ENCODE peak calls at places on chromosomes 11 and 22, in six cellular contexts. L, S, Q, T, P and B are unnamed samples.

GRCh38 chr11:74371269-74372039 is 26.8 kb downstream of the PGM2L1 start:
- DNase-seq in Q (no peak), P (no peak), T (no peak), L (no peak), S (no peak), B (no peak)

GRCh38 chr11:324131-324530 is 3.5 kb upstream of the IFITM3 start:
- DNase-seq in S (no peak), P (no peak), T (no peak), L (no peak), Q (peak), B (no peak)

GRCh38 chr22:27919943-27920755 is 1.1 kb upstream of the PITPNB start:
- DNase-seq in Q (no peak), S (no peak), P (no peak), L (no peak), T (peak), B (no peak)

GRCh38 chr11:111530091-111530490 is 10.4 kb upstream of the LAYN start:
- DNase-seq in S (no peak), L (no peak), P (no peak), T (no peak), Q (no peak), B (no peak)

GRCh38 chr11:1059759-1060158 is 14.9 kb upstream of the MUC2 start:
- DNase-seq in S (no peak), L (no peak), P (no peak), Q (no peak), T (no peak), B (no peak)

GRCh38 chr11:129840236-129840635 is 24.6 kb downstream of the TMEM45B start:
- DNase-seq in L (no peak), P (no peak), S (no peak), T (no peak), Q (no peak), B (no peak)

GRCh38 chr11:40241524-40242037 is 1217.9 kb downstream of the LRRC4C start:
- DNase-seq in P (peak), L (no peak), T (no peak), S (peak), Q (no peak), B (peak)

GRCh38 chr11:93829598-93829997 is 20.8 kb downstream of the VSTM5 start:
- DNase-seq in L (no peak), P (no peak), S (no peak), Q (no peak), T (no peak), B (no peak)

GRCh38 chr22:19517171-19517500 is 7.1 kb downstream of the CLDN5 start:
- DNase-seq in P (no peak), S (no peak), L (no peak), Q (no peak), T (no peak), B (no peak)

GRCh38 chr11:21811572-21811971 is 381.3 kb upstream of the ANO5 start:
- DNase-seq in Q (peak), L (no peak), S (no peak), P (no peak), T (peak), B (no peak)

GRCh38 chr11:12784987-12785386 is 110.8 kb downstream of the TEAD1 start:
- DNase-seq in S (no peak), P (no peak), Q (no peak), T (no peak), L (no peak), B (no peak)

GRCh38 chr22:46370584-46371373 is 35.3 kb downstream of the TRMU start:
- DNase-seq in L (no peak), Q (no peak), S (no peak), T (peak), P (no peak), B (no peak)
- TF ChIP-seq TAF1 in L (no peak), Q (no peak), S (no peak), T (no peak), P (no peak), B (no peak)

GRCh38 chr11:46347637-46348311 is 511 bp downstream of the DGKZ start:
- DNase-seq in L (no peak), T (no peak), P (no peak), Q (no peak), S (no peak), B (no peak)
- TF ChIP-seq TAF1 in L (no peak), T (no peak), P (no peak), Q (no peak), S (no peak), B (no peak)

GRCh38 chr11:117437791-117438130 is 110.1 kb downstream of the CEP164 start:
- DNase-seq in T (no peak), Q (no peak), L (no peak), P (no peak), S (no peak), B (no peak)
- TF ChIP-seq TAF1 in T (no peak), Q (no peak), L (no peak), P (no peak), S (no peak), B (no peak)

DNA sequence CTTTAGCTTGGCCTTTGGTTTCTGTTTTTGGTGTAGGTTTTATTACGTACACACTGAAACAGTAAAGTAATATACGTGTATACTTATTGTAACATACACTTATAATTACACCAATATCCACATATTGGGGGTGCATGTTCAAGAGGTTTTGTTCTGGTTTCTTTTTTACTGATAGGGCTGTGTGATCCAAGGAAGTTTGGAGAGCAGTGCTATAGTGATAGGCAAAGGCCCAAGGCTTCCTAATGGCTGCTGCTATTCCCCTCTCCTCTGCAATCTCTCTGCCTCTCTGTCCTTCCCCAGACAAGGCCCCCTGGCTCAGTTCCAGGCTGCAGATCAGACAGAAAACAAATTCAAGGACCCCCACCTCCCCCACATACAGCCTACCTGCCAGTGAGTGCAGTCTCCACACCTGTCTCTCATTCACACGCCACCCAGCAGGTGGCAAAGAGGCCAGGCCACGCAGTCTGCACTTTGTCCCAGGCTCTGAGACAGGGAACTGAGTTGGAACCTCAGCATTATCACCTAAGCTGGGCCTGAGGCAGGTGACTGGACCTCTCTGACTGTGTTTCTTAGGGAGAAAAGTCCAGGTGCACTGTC is 15.1 kb downstream of the TMEM184B start:
- DNase-seq in Q (no peak), T (no peak), L (no peak), S (no peak), P (no peak), B (no peak)
- TF ChIP-seq TAF1 in Q (no peak), T (no peak), L (no peak), S (no peak), P (no peak), B (no peak)

DNA sequence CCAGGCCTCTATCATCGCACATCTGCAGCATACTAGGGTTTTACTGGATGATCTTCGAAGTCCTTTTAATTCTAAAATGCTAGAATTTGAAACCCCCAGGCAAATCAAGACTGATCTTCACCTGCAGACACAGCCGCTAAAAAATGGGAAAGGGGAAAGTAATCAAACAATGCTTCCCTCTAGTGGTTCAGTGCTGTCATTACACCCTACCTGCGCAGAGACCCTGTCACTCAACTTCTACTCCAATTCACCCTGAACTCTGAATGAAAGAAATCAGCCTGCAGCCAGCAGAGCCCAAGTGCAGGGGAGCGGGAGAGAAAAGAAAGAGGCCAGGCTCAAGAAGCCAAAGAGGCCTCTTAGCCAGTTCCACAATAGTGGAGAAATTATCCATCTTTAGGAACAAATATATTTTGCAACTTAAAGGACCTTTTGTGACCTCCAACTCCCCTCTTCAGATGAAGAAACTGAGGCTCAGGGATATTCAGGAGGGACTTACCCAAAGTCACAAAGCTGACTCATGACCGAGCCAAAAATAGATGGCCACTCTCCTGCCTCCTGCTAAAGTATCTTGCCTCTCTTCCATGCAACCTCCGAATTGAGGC is 33.0 kb downstream of the SERGEF start:
- DNase-seq in P (peak), T (peak), S (no peak), Q (peak), L (peak), B (peak)
- TF ChIP-seq TAF1 in P (no peak), T (no peak), S (no peak), Q (no peak), L (no peak), B (no peak)

GRCh38 chr22:37559901-37560681 is at the start of gene CDC42EP1:
- DNase-seq in L (peak), S (no peak), P (no peak), Q (peak), T (no peak), B (no peak)

GRCh38 chr22:37561209-37562048 is 1.1 kb downstream of the CDC42EP1 start:
- DNase-seq in S (no peak), Q (peak), P (peak), L (peak), T (peak), B (peak)

GRCh38 chr22:37558815-37559214 is 1.5 kb upstream of the CDC42EP1 start:
- DNase-seq in S (no peak), Q (no peak), T (no peak), L (no peak), P (no peak), B (no peak)

GRCh38 chr22:37560682-37561208 is 465 bp downstream of the CDC42EP1 start:
- DNase-seq in L (peak), P (no peak), T (no peak), Q (no peak), S (no peak), B (no peak)

GRCh38 chr22:37559521-37559900 is 769 bp upstream of the CDC42EP1 start:
- DNase-seq in P (no peak), T (no peak), Q (no peak), L (no peak), S (no peak), B (no peak)
- TF ChIP-seq TAF1 in P (no peak), T (no peak), Q (no peak), L (no peak), S (no peak), B (no peak)

GRCh38 chr11:28123151-28123571 is 15.0 kb downstream of the METTL15 start:
- DNase-seq in T (peak), L (no peak), S (no peak), P (no peak), Q (no peak), B (no peak)
- TF ChIP-seq TAF1 in T (no peak), L (no peak), S (no peak), P (no peak), Q (no peak), B (no peak)

DNA sequence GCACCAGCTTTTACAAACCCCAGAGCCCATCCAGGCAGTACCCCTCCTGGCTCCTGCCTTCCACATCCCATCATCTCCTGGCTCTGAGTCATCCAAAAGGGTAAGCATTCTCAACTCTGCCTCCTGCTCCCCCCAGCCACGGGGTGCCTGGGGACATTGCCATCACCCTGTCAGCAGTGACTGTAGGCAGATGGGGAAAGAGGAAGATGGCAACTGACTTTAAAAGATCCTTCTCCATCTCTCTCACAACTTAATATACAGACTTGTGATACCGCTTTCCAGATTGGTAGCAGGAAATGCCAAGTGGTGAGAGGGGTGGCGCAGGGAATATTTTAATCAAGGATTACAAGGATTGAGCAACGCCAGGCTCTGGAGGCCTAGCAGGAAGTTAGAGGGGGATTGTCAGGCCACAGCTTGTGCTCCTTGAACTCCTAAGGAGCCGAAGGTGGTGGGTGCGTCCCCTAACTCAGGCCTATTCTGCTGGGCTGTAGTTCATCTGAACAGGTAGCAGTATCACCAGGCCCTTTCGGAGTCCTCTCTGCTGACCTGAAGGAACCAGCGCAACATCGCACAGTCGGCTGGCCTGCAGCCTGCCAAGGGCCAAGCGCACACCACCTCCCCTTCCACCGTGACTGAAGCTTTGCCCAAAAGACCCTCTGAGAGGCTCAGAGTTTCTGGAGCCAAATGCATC is 83.3 kb downstream of the ZC3H12C start:
- DNase-seq in P (no peak), T (no peak), Q (no peak), L (no peak), S (no peak), B (no peak)
- TF ChIP-seq TAF1 in P (no peak), T (no peak), Q (no peak), L (no peak), S (no peak), B (no peak)